ENCODE peak calls at places on chromosomes 3 and 15, in ten cellular contexts. J is H1, N is uterus, S is suprapubic skin, Z is lower leg skin, M is thyroid gland, O is A549, A is body of pancreas, E is ovary, I is H54. C is an unnamed sample.

GRCh38 chr3:102018544-102018943 is 169.2 kb downstream of the NFKBIZ start:
- DNase-seq in S (no peak), J (no peak), Z (no peak), A (no peak), M (no peak), O (no peak), N (no peak), I (no peak), E (no peak), C (no peak)

GRCh38 chr3:142495103-142495502 is 47.3 kb upstream of the XRN1 start:
- DNase-seq in A (no peak), S (no peak), I (no peak), N (no peak), J (no peak), O (no peak), E (no peak), M (no peak), Z (no peak), C (no peak)

GRCh38 chr15:76060098-76060989 is 559 bp downstream of the TMEM266 start:
- DNase-seq in N (no peak), S (no peak), I (no peak), O (peak; percentile 13), Z (no peak), E (no peak), A (no peak), M (no peak), J (no peak), C (peak; percentile 5)

GRCh38 chr15:71746719-71747118 is 63.6 kb upstream of the NR2E3 start:
- DNase-seq in J (no peak), E (no peak), Z (no peak), I (no peak), A (no peak), M (no peak), N (no peak), S (no peak), O (peak; percentile 45), C (no peak)

GRCh38 chr3:23904545-23904944 is 12.2 kb downstream of the NKIRAS1 start:
- DNase-seq in N (no peak), M (no peak), A (no peak), E (no peak), I (no peak), Z (no peak), S (no peak), J (no peak), O (no peak), C (no peak)

GRCh38 chr3:33482126-33482525 is 41.9 kb upstream of the UBP1 start:
- DNase-seq in A (no peak), S (no peak), J (no peak), I (no peak), Z (no peak), N (no peak), O (no peak), M (no peak), E (no peak), C (no peak)

GRCh38 chr15:59284768-59285368 is 78.2 kb downstream of the LDHAL6B start:
- DNase-seq in O (peak; percentile 70), M (no peak), I (no peak), N (no peak), E (no peak), Z (no peak), S (no peak), J (no peak), A (no peak), C (no peak)

GRCh38 chr3:173066044-173066679 is 74.9 kb downstream of the SPATA16 start:
- DNase-seq in A (peak; percentile 13), M (peak; percentile 8), Z (no peak), J (no peak), O (no peak), I (no peak), S (no peak), N (no peak), E (no peak), C (no peak)

GRCh38 chr15:98612490-98613110 is 35.7 kb upstream of the IGF1R start:
- DNase-seq in J (no peak), M (no peak), Z (no peak), E (no peak), I (no peak), S (no peak), O (no peak), N (no peak), A (no peak), C (no peak)

GRCh38 chr3:172065534-172065933 is 26.2 kb downstream of the FNDC3B start:
- DNase-seq in I (no peak), N (no peak), S (no peak), A (peak; percentile 45), J (no peak), M (no peak), O (no peak), Z (no peak), E (no peak), C (no peak)

GRCh38 chr3:65551945-65552344 is 486.8 kb downstream of the MAGI1 start:
- DNase-seq in A (no peak), S (no peak), I (no peak), O (no peak), N (no peak), J (no peak), Z (no peak), E (no peak), M (peak; percentile 15), C (no peak)

GRCh38 chr15:32700501-32701150 is 17.2 kb upstream of the GREM1 start:
- DNase-seq in S (no peak), N (no peak), Z (no peak), M (no peak), E (no peak), I (no peak), A (peak; percentile 68), J (no peak), O (no peak), C (no peak)

GRCh38 chr3:42934910-42935309 is 29.0 kb downstream of the ZNF662 start:
- DNase-seq in I (no peak), J (no peak), E (no peak), Z (no peak), O (no peak), N (no peak), A (no peak), S (no peak), M (no peak), C (no peak)

GRCh38 chr3:69671082-69671952 is 67.9 kb upstream of the MITF start:
- DNase-seq in M (peak; percentile 15), O (peak; percentile 42), Z (peak; percentile 64), I (peak; percentile 44), E (no peak), S (no peak), J (no peak), N (peak; percentile 61), A (peak; percentile 16), C (no peak)

GRCh38 chr3:11560746-11561145 is 83.0 kb downstream of the VGLL4 start:
- DNase-seq in I (no peak), M (no peak), O (no peak), J (no peak), A (no peak), S (no peak), Z (no peak), N (no peak), E (no peak), C (no peak)

GRCh38 chr3:112289011-112289410 is 5.0 kb downstream of the SLC9C1 start:
- DNase-seq in A (no peak), N (no peak), O (no peak), J (no peak), Z (no peak), S (no peak), I (no peak), E (no peak), M (no peak), C (no peak)

GRCh38 chr3:112297714-112298113 is 3.7 kb upstream of the SLC9C1 start:
- DNase-seq in E (no peak), J (no peak), A (no peak), I (no peak), O (no peak), Z (no peak), S (no peak), N (no peak), M (no peak), C (no peak)

GRCh38 chr3:112298781-112299180 is 4.8 kb upstream of the SLC9C1 start:
- DNase-seq in J (no peak), O (no peak), A (no peak), I (no peak), N (no peak), S (no peak), M (no peak), E (no peak), Z (no peak), C (no peak)

GRCh38 chr3:112293368-112294321 is at the start of gene SLC9C1:
- DNase-seq in S (no peak), J (no peak), N (peak; percentile 20), E (no peak), I (peak; percentile 28), Z (peak; percentile 65), O (peak; percentile 73), M (peak; percentile 28), A (no peak), C (no peak)
- TF ChIP-seq POLR2A in S (no peak), J (no peak), N (no peak), E (no peak), I (no peak), Z (no peak), O (no peak), M (peak; percentile 33), A (no peak), C (no peak)

GRCh38 chr3:148882288-148882687 is 17.2 kb downstream of the CPA3 start:
- DNase-seq in M (no peak), N (no peak), J (no peak), A (peak; percentile 37), I (no peak), O (no peak), E (no peak), Z (no peak), S (no peak), C (no peak)
- TF ChIP-seq POLR2A in M (no peak), N (no peak), J (no peak), A (no peak), I (no peak), O (no peak), E (no peak), Z (no peak), S (no peak), C (no peak)

GRCh38 chr15:68550498-68551295 is 28.1 kb upstream of the CORO2B start:
- DNase-seq in E (peak; percentile 85), J (peak; percentile 44), S (no peak), O (peak; percentile 71), A (peak; percentile 79), Z (peak; percentile 70), N (peak; percentile 74), M (peak; percentile 84), I (peak; percentile 30), C (peak; percentile 49)
- TF ChIP-seq POLR2A in E (peak; percentile 7), J (no peak), S (no peak), O (no peak), A (no peak), Z (no peak), N (no peak), M (no peak), I (no peak), C (no peak)

DNA sequence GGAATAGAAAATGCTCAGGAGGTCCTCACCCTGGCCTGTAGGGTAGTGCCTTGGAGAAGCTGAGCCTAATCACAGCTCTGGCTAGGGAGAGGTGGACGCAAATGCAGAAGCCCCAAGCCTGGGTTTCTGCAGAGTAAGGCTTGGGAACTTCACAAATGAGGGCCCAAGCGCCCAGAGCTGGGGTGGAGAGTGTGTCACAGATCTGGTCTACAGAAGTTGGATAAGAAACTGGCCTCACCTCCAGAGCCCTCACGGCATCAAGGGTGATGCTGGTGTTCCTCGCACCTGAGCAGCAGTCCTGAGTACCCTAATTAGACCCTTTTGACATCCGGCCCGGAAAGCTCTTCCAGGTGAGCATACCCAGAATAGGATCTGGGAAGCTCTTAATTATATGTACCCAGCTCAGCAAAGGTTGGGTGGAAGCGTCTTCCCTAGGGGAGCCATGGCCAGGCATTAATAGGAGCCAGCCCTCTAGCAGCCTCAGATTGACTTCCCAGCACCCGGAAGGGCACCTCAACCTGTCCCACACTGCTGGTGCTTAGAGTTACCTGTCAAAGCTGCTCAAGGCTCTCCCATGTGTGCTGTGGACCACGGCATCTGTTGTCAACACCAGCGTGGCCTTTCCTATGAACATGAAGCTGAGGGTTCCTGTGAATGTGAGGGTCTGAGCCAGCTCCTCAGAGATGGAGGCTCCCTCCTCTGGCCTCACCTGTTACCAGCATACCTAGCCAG is 31.8 kb downstream of the RBM5 start:
- DNase-seq in M (no peak), J (no peak), N (no peak), Z (no peak), O (no peak), I (no peak), A (no peak), S (no peak), E (no peak), C (no peak)
- TF ChIP-seq POLR2A in M (no peak), J (no peak), N (no peak), Z (no peak), O (no peak), I (no peak), A (no peak), S (no peak), E (no peak), C (peak; percentile 45)

C was measured in GM12892.